ENCODE peak calls at places on chromosomes 5 and 9, in four cellular contexts. Q, X, Z and A are unnamed samples.
A peak's percentile ranks its signal among the peaks of the same experiment; 100 is the strongest.

GRCh38 chr5:68187268-68188055 is 28.1 kb upstream of the PIK3R1 start:
- DNase-seq in Q (peak; percentile 68), X (no peak), Z (no peak), A (no peak)

GRCh38 chr9:34179528-34180138 is 790 bp downstream of the UBAP1 start:
- DNase-seq in Q (no peak), X (no peak), Z (no peak), A (no peak)

GRCh38 chr5:157222506-157223230 is 42.0 kb downstream of the ITK start:
- DNase-seq in Q (no peak), X (no peak), Z (no peak), A (no peak)

GRCh38 chr5:154520861-154521453 is 42.9 kb upstream of the HAND1 start:
- DNase-seq in Q (peak; percentile 91), X (peak; percentile 42), Z (peak; percentile 34), A (no peak)

GRCh38 chr5:141100243-141100805 is at the start of gene PCDHB3:
- DNase-seq in Q (peak; percentile 88), X (peak; percentile 48), Z (peak; percentile 21), A (no peak)

GRCh38 chr5:31937226-31937625 is 236.9 kb downstream of the GOLPH3 start:
- DNase-seq in Q (no peak), X (no peak), Z (no peak), A (no peak)

GRCh38 chr5:132265336-132266030 is 8.0 kb downstream of the PDLIM4 start:
- DNase-seq in Q (no peak), X (no peak), Z (peak; percentile 23), A (no peak)

GRCh38 chr9:95511232-95511951 is 5.4 kb downstream of the PTCH1 start:
- DNase-seq in Q (peak; percentile 83), X (peak; percentile 83), Z (peak; percentile 48), A (no peak)

GRCh38 chr5:75167345-75167744 is 69.3 kb downstream of the ANKRD31 start:
- DNase-seq in Q (no peak), X (no peak), Z (peak; percentile 34), A (no peak)

GRCh38 chr9:137429974-137430722 is 7.0 kb downstream of the NOXA1 start:
- DNase-seq in Q (peak; percentile 72), X (peak; percentile 79), Z (no peak), A (no peak)

GRCh38 chr9:91151014-91151740 is 210.5 kb downstream of the AUH start:
- DNase-seq in Q (no peak), X (no peak), Z (no peak), A (peak; percentile 72)

GRCh38 chr5:167644619-167645018 is 646.8 kb upstream of the WWC1 start:
- DNase-seq in Q (no peak), X (no peak), Z (no peak), A (no peak)

GRCh38 chr5:1703352-1704050 is 96.1 kb downstream of the MRPL36 start:
- DNase-seq in Q (no peak), X (no peak), Z (no peak), A (no peak)
- TF ChIP-seq ETV6 in Q (no peak), X (no peak), Z (no peak), A (no peak)

GRCh38 chr9:72749276-72749675 is 203.6 kb downstream of the ALDH1A1 start:
- DNase-seq in Q (no peak), X (no peak), Z (no peak), A (no peak)
- TF ChIP-seq ETV6 in Q (no peak), X (no peak), Z (no peak), A (no peak)

DNA sequence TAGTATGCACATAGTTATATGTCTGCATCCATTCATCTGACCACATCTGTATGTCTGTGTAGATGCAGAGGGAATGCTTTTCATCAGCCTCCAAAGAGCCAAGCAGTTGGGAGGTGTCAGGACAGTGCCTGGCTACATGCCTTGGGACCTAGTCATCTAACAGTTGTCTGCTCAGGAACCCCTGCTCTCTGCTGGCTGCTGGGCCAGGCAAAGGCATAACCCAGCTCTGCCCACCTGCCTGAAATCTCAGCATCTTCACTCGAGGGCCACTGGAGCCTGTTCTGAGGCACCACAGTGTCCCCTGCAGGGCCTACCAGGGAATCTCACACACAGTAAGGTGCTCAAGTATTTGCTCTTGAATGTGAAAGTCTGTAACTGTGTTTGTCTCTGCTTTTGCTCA is 3.7 kb downstream of the C9orf50 start:
- DNase-seq in Q (peak; percentile 59), X (no peak), Z (no peak), A (no peak)
- TF ChIP-seq ETV6 in Q (no peak), X (no peak), Z (no peak), A (no peak)

GRCh38 chr9:2298217-2298616 is 283.1 kb downstream of the SMARCA2 start:
- DNase-seq in Q (no peak), X (no peak), Z (no peak), A (no peak)
- TF ChIP-seq ETV6 in Q (no peak), X (no peak), Z (no peak), A (no peak)

GRCh38 chr5:161897033-161897432 is 49.1 kb downstream of the GABRA1 start:
- DNase-seq in Q (no peak), X (no peak), Z (no peak), A (no peak)
- TF ChIP-seq ETV6 in Q (no peak), X (no peak), Z (no peak), A (no peak)

GRCh38 chr5:36573441-36573840 is 33.0 kb upstream of the SLC1A3 start:
- DNase-seq in Q (no peak), X (no peak), Z (no peak), A (no peak)
- TF ChIP-seq ETV6 in Q (no peak), X (no peak), Z (no peak), A (no peak)

GRCh38 chr9:6441269-6441668 is 28.3 kb downstream of the UHRF2 start:
- DNase-seq in Q (no peak), X (no peak), Z (no peak), A (no peak)
- TF ChIP-seq ETV6 in Q (no peak), X (no peak), Z (no peak), A (no peak)

DNA sequence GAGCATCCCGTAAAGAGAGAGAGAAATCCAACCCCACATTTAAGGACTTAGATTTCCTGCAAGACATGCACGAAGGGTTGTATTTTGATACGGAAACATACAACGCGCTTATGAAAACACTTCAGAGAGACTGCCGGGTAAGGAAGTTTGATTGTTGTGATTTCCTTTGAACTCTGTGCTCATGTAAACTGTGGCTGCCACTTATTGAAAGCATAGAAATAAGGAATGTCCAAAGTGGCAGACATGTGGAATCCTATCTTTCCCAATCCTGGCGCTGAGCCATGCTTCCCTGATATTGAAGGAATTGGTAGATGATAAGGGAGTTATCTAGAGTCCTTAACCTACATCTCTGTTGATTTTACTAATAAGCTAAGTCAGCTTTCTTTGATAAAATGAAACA is 119.4 kb downstream of the PRKACG start:
- DNase-seq in Q (no peak), X (no peak), Z (no peak), A (no peak)
- TF ChIP-seq ETV6 in Q (no peak), X (no peak), Z (no peak), A (no peak)